ENCODE peak calls at places on chromosome 13, in four cellular contexts. One of them, this sample, is unnamed.

GRCh38 chr13:73849292-73849691 is 284.9 kb downstream of the KLF12 start:
- DNase-seq in WTC11: peak
- DNase-seq in BE2C: peak
- DNase-seq in hepatic stellate cell: peak
- DNase-seq in this sample: no peak

GRCh38 chr13:58744686-58745085 is 1113.1 kb downstream of the PCDH17 start:
- DNase-seq in BE2C: no peak
- DNase-seq in WTC11: no peak
- DNase-seq in hepatic stellate cell: no peak
- DNase-seq in this sample: no peak

GRCh38 chr13:20769091-20769490 is 4.7 kb downstream of the EEF1AKMT1 start:
- DNase-seq in BE2C: no peak
- DNase-seq in hepatic stellate cell: no peak
- DNase-seq in WTC11: no peak
- DNase-seq in this sample: no peak

GRCh38 chr13:54337526-54337925 is 1308.9 kb downstream of the OLFM4 start:
- DNase-seq in WTC11: no peak
- DNase-seq in hepatic stellate cell: no peak
- DNase-seq in BE2C: no peak
- DNase-seq in this sample: no peak

GRCh38 chr13:110964229-110965037 is 49.6 kb upstream of the ANKRD10 start:
- DNase-seq in WTC11: no peak
- DNase-seq in hepatic stellate cell: no peak
- DNase-seq in BE2C: no peak
- DNase-seq in this sample: no peak

GRCh38 chr13:95564948-95565347 is 12.4 kb downstream of the CLDN10 start:
- DNase-seq in BE2C: no peak
- DNase-seq in WTC11: no peak
- DNase-seq in hepatic stellate cell: peak
- DNase-seq in this sample: no peak

GRCh38 chr13:93476175-93476574 is 249.6 kb downstream of the GPC6 start:
- DNase-seq in hepatic stellate cell: no peak
- DNase-seq in WTC11: no peak
- DNase-seq in BE2C: no peak
- DNase-seq in this sample: no peak

GRCh38 chr13:110711778-110712070 is 1.8 kb upstream of the ING1 start:
- DNase-seq in hepatic stellate cell: peak
- DNase-seq in BE2C: no peak
- DNase-seq in WTC11: no peak
- DNase-seq in this sample: no peak

GRCh38 chr13:48978942-48979601 is 3.4 kb downstream of the FNDC3A start:
- DNase-seq in hepatic stellate cell: no peak
- DNase-seq in WTC11: no peak
- DNase-seq in BE2C: no peak
- DNase-seq in this sample: no peak

GRCh38 chr13:36275190-36276002 is 22.2 kb downstream of the CCDC169 start:
- DNase-seq in BE2C: peak
- DNase-seq in WTC11: no peak
- DNase-seq in hepatic stellate cell: peak
- DNase-seq in this sample: no peak

GRCh38 chr13:29481603-29482002 is 113.9 kb downstream of the SLC7A1 start:
- DNase-seq in BE2C: no peak
- DNase-seq in hepatic stellate cell: no peak
- DNase-seq in WTC11: no peak
- DNase-seq in this sample: no peak

GRCh38 chr13:46796129-46796514 is 839 bp downstream of the ESD start:
- DNase-seq in WTC11: no peak
- DNase-seq in BE2C: no peak
- DNase-seq in hepatic stellate cell: no peak
- DNase-seq in this sample: no peak

GRCh38 chr13:38872693-38873092 is 117.9 kb downstream of the STOML3 start:
- DNase-seq in BE2C: peak
- DNase-seq in hepatic stellate cell: peak
- DNase-seq in WTC11: peak
- DNase-seq in this sample: no peak

This sample was measured in Right ventricle myocardium inferior.